ENCODE peak calls at places on chromosomes 5 and 9, in ten cellular contexts. One of them, this sample, is unnamed.
A peak's percentile ranks its signal among the peaks of the same experiment; 100 is the strongest.

GRCh38 chr5:5492087-5492933 is 69.8 kb downstream of the ICE1 start:
- DNase-seq in fibroblast of mammary gland: peak; percentile 72
- DNase-seq in spleen: no peak
- DNase-seq in CD8-positive, alpha-beta memory T cell: peak; percentile 57
- DNase-seq in fibroblast of lung: peak; percentile 69
- DNase-seq in H7: peak; percentile 60
- DNase-seq in cardiac muscle cell: peak; percentile 72
- DNase-seq in uterus: no peak
- DNase-seq in Karpas-422: peak; percentile 84
- DNase-seq in dorsolateral prefrontal cortex: no peak
- DNase-seq in this sample: no peak

GRCh38 chr9:101566904-101567724 is 27.7 kb downstream of the PPP3R2 start:
- DNase-seq in fibroblast of mammary gland: peak; percentile 62
- DNase-seq in spleen: no peak
- DNase-seq in CD8-positive, alpha-beta memory T cell: peak; percentile 31
- DNase-seq in fibroblast of lung: peak; percentile 51
- DNase-seq in H7: no peak
- DNase-seq in cardiac muscle cell: no peak
- DNase-seq in uterus: no peak
- DNase-seq in Karpas-422: peak; percentile 64
- DNase-seq in dorsolateral prefrontal cortex: no peak
- DNase-seq in this sample: no peak

GRCh38 chr9:71719585-71719984 is 48.7 kb downstream of the CEMIP2 start:
- DNase-seq in fibroblast of mammary gland: peak; percentile 90
- DNase-seq in spleen: no peak
- DNase-seq in CD8-positive, alpha-beta memory T cell: no peak
- DNase-seq in fibroblast of lung: peak; percentile 52
- DNase-seq in H7: no peak
- DNase-seq in cardiac muscle cell: no peak
- DNase-seq in uterus: no peak
- DNase-seq in Karpas-422: no peak
- DNase-seq in dorsolateral prefrontal cortex: no peak
- DNase-seq in this sample: no peak

GRCh38 chr5:7261049-7261448 is 134.9 kb upstream of the ADCY2 start:
- DNase-seq in fibroblast of mammary gland: peak; percentile 65
- DNase-seq in spleen: no peak
- DNase-seq in CD8-positive, alpha-beta memory T cell: no peak
- DNase-seq in fibroblast of lung: peak; percentile 9
- DNase-seq in H7: peak; percentile 63
- DNase-seq in cardiac muscle cell: peak; percentile 73
- DNase-seq in uterus: no peak
- DNase-seq in Karpas-422: peak; percentile 74
- DNase-seq in dorsolateral prefrontal cortex: no peak
- DNase-seq in this sample: no peak

GRCh38 chr5:89313804-89314588 is 431.0 kb upstream of the MEF2C start:
- DNase-seq in fibroblast of mammary gland: peak; percentile 97
- DNase-seq in spleen: no peak
- DNase-seq in CD8-positive, alpha-beta memory T cell: no peak
- DNase-seq in fibroblast of lung: peak; percentile 63
- DNase-seq in H7: no peak
- DNase-seq in cardiac muscle cell: peak; percentile 62
- DNase-seq in uterus: no peak
- DNase-seq in Karpas-422: no peak
- DNase-seq in dorsolateral prefrontal cortex: no peak
- DNase-seq in this sample: peak; percentile 85

GRCh38 chr5:35819656-35820055 is 37.0 kb upstream of the IL7R start:
- DNase-seq in fibroblast of mammary gland: no peak
- DNase-seq in spleen: no peak
- DNase-seq in CD8-positive, alpha-beta memory T cell: peak; percentile 46
- DNase-seq in fibroblast of lung: no peak
- DNase-seq in H7: no peak
- DNase-seq in cardiac muscle cell: no peak
- DNase-seq in uterus: no peak
- DNase-seq in Karpas-422: no peak
- DNase-seq in dorsolateral prefrontal cortex: no peak
- DNase-seq in this sample: no peak

GRCh38 chr9:114238919-114239879 is 83.7 kb upstream of the ORM1 start:
- DNase-seq in fibroblast of mammary gland: peak; percentile 79
- DNase-seq in spleen: no peak
- DNase-seq in CD8-positive, alpha-beta memory T cell: no peak
- DNase-seq in fibroblast of lung: peak; percentile 45
- DNase-seq in H7: peak; percentile 92
- DNase-seq in cardiac muscle cell: peak; percentile 73
- DNase-seq in uterus: no peak
- DNase-seq in Karpas-422: no peak
- DNase-seq in dorsolateral prefrontal cortex: no peak
- DNase-seq in this sample: no peak

GRCh38 chr5:133179405-133179804 is 127.6 kb downstream of the HSPA4 start:
- DNase-seq in fibroblast of mammary gland: no peak
- DNase-seq in spleen: no peak
- DNase-seq in CD8-positive, alpha-beta memory T cell: no peak
- DNase-seq in fibroblast of lung: no peak
- DNase-seq in H7: no peak
- DNase-seq in cardiac muscle cell: no peak
- DNase-seq in uterus: no peak
- DNase-seq in Karpas-422: no peak
- DNase-seq in dorsolateral prefrontal cortex: no peak
- DNase-seq in this sample: no peak

GRCh38 chr5:142571351-142571750 is 114.5 kb downstream of the FGF1 start:
- DNase-seq in fibroblast of mammary gland: no peak
- DNase-seq in spleen: no peak
- DNase-seq in CD8-positive, alpha-beta memory T cell: no peak
- DNase-seq in fibroblast of lung: no peak
- DNase-seq in H7: no peak
- DNase-seq in cardiac muscle cell: no peak
- DNase-seq in uterus: no peak
- DNase-seq in Karpas-422: no peak
- DNase-seq in dorsolateral prefrontal cortex: no peak
- DNase-seq in this sample: no peak

GRCh38 chr5:142569905-142570304 is 116.0 kb downstream of the FGF1 start:
- DNase-seq in fibroblast of mammary gland: peak; percentile 62
- DNase-seq in spleen: no peak
- DNase-seq in CD8-positive, alpha-beta memory T cell: no peak
- DNase-seq in fibroblast of lung: no peak
- DNase-seq in H7: no peak
- DNase-seq in cardiac muscle cell: no peak
- DNase-seq in uterus: no peak
- DNase-seq in Karpas-422: no peak
- DNase-seq in dorsolateral prefrontal cortex: no peak
- DNase-seq in this sample: no peak

GRCh38 chr5:142571921-142572320 is 114.0 kb downstream of the FGF1 start:
- DNase-seq in fibroblast of mammary gland: no peak
- DNase-seq in spleen: no peak
- DNase-seq in CD8-positive, alpha-beta memory T cell: no peak
- DNase-seq in fibroblast of lung: no peak
- DNase-seq in H7: no peak
- DNase-seq in cardiac muscle cell: no peak
- DNase-seq in uterus: no peak
- DNase-seq in Karpas-422: no peak
- DNase-seq in dorsolateral prefrontal cortex: no peak
- DNase-seq in this sample: no peak

GRCh38 chr5:142568996-142569335 is 116.9 kb downstream of the FGF1 start:
- DNase-seq in fibroblast of mammary gland: no peak
- DNase-seq in spleen: no peak
- DNase-seq in CD8-positive, alpha-beta memory T cell: no peak
- DNase-seq in fibroblast of lung: no peak
- DNase-seq in H7: no peak
- DNase-seq in cardiac muscle cell: no peak
- DNase-seq in uterus: no peak
- DNase-seq in Karpas-422: no peak
- DNase-seq in dorsolateral prefrontal cortex: no peak
- DNase-seq in this sample: no peak

DNA sequence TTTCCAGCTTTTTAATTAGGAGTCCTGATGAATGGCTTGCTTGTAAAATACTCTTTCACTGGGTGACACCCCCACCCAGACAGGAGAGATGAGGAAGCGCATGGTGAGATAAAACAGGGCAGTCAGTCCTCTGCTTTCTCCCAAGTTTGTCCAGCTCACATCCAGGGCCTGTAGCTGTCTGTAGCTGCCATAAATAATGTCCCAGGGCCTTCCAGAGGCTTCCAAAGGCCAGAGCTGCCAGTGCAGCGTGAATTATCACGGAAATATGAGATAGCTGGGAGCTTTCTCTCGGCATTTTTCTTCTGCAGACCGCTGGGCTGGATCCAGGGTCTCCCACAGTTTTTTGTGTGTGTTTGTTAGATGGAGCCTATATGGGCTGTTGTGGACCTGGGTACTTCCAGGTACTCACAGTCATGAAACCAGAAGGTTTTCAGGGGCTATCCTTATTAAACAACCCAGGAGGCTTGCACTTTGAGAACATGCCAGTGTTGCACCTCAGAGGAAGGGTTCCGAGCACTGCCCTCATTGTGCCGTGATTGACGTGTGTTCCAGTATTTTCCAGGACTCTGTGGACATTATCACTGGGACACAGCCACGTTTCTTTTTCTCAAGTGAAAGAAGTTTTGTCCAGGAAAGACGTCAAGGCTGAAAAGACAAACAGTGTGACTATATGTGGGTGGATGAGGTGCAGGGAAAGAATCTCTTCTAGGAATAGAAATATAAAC is 117.5 kb downstream of the FGF1 start:
- DNase-seq in fibroblast of mammary gland: peak; percentile 79
- DNase-seq in spleen: no peak
- DNase-seq in CD8-positive, alpha-beta memory T cell: no peak
- DNase-seq in fibroblast of lung: no peak
- DNase-seq in H7: no peak
- DNase-seq in cardiac muscle cell: no peak
- DNase-seq in uterus: peak; percentile 70
- DNase-seq in Karpas-422: no peak
- DNase-seq in dorsolateral prefrontal cortex: no peak
- DNase-seq in this sample: no peak
- H3K4me3 ChIP-seq in fibroblast of mammary gland: no peak overlapping the region
- H3K4me3 ChIP-seq in spleen: no peak overlapping the region
- H3K4me3 ChIP-seq in CD8-positive, alpha-beta memory T cell: no peak overlapping the region
- H3K4me3 ChIP-seq in fibroblast of lung: no peak overlapping the region
- H3K4me3 ChIP-seq in H7: no peak overlapping the region
- H3K4me3 ChIP-seq in cardiac muscle cell: no peak overlapping the region
- H3K4me3 ChIP-seq in uterus: no peak overlapping the region
- H3K4me3 ChIP-seq in Karpas-422: no peak overlapping the region
- H3K4me3 ChIP-seq in dorsolateral prefrontal cortex: no peak overlapping the region
- H3K4me3 ChIP-seq in this sample: no peak overlapping the region

GRCh38 chr5:66967102-66967501 is 229.5 kb downstream of the CD180 start:
- DNase-seq in fibroblast of mammary gland: peak; percentile 82
- DNase-seq in spleen: no peak
- DNase-seq in CD8-positive, alpha-beta memory T cell: no peak
- DNase-seq in fibroblast of lung: peak; percentile 65
- DNase-seq in H7: no peak
- DNase-seq in cardiac muscle cell: no peak
- DNase-seq in uterus: no peak
- DNase-seq in Karpas-422: no peak
- DNase-seq in dorsolateral prefrontal cortex: no peak
- DNase-seq in this sample: no peak

GRCh38 chr5:66966439-66966838 is 230.2 kb downstream of the CD180 start:
- DNase-seq in fibroblast of mammary gland: no peak
- DNase-seq in spleen: no peak
- DNase-seq in CD8-positive, alpha-beta memory T cell: no peak
- DNase-seq in fibroblast of lung: no peak
- DNase-seq in H7: no peak
- DNase-seq in cardiac muscle cell: no peak
- DNase-seq in uterus: no peak
- DNase-seq in Karpas-422: no peak
- DNase-seq in dorsolateral prefrontal cortex: no peak
- DNase-seq in this sample: no peak

GRCh38 chr5:66959668-66960067 is 236.9 kb downstream of the CD180 start:
- DNase-seq in fibroblast of mammary gland: peak; percentile 64
- DNase-seq in spleen: no peak
- DNase-seq in CD8-positive, alpha-beta memory T cell: no peak
- DNase-seq in fibroblast of lung: peak; percentile 68
- DNase-seq in H7: no peak
- DNase-seq in cardiac muscle cell: no peak
- DNase-seq in uterus: no peak
- DNase-seq in Karpas-422: no peak
- DNase-seq in dorsolateral prefrontal cortex: no peak
- DNase-seq in this sample: no peak

GRCh38 chr5:66960373-66961137 is 236.0 kb downstream of the CD180 start:
- DNase-seq in fibroblast of mammary gland: peak; percentile 34
- DNase-seq in spleen: no peak
- DNase-seq in CD8-positive, alpha-beta memory T cell: no peak
- DNase-seq in fibroblast of lung: no peak
- DNase-seq in H7: peak; percentile 13
- DNase-seq in cardiac muscle cell: peak; percentile 36
- DNase-seq in uterus: no peak
- DNase-seq in Karpas-422: no peak
- DNase-seq in dorsolateral prefrontal cortex: no peak
- DNase-seq in this sample: no peak

GRCh38 chr5:66963559-66963971 is 233.0 kb downstream of the CD180 start:
- DNase-seq in fibroblast of mammary gland: peak; percentile 58
- DNase-seq in spleen: no peak
- DNase-seq in CD8-positive, alpha-beta memory T cell: no peak
- DNase-seq in fibroblast of lung: peak; percentile 61
- DNase-seq in H7: peak; percentile 28
- DNase-seq in cardiac muscle cell: peak; percentile 70
- DNase-seq in uterus: no peak
- DNase-seq in Karpas-422: no peak
- DNase-seq in dorsolateral prefrontal cortex: no peak
- DNase-seq in this sample: no peak
- H3K4me3 ChIP-seq in fibroblast of mammary gland: no peak overlapping the region
- H3K4me3 ChIP-seq in spleen: no peak overlapping the region
- H3K4me3 ChIP-seq in CD8-positive, alpha-beta memory T cell: no peak overlapping the region
- H3K4me3 ChIP-seq in fibroblast of lung: no peak overlapping the region
- H3K4me3 ChIP-seq in H7: no peak overlapping the region
- H3K4me3 ChIP-seq in cardiac muscle cell: peak overlapping the region; percentile 6
- H3K4me3 ChIP-seq in uterus: no peak overlapping the region
- H3K4me3 ChIP-seq in Karpas-422: no peak overlapping the region
- H3K4me3 ChIP-seq in dorsolateral prefrontal cortex: no peak overlapping the region
- H3K4me3 ChIP-seq in this sample: no peak overlapping the region

DNA sequence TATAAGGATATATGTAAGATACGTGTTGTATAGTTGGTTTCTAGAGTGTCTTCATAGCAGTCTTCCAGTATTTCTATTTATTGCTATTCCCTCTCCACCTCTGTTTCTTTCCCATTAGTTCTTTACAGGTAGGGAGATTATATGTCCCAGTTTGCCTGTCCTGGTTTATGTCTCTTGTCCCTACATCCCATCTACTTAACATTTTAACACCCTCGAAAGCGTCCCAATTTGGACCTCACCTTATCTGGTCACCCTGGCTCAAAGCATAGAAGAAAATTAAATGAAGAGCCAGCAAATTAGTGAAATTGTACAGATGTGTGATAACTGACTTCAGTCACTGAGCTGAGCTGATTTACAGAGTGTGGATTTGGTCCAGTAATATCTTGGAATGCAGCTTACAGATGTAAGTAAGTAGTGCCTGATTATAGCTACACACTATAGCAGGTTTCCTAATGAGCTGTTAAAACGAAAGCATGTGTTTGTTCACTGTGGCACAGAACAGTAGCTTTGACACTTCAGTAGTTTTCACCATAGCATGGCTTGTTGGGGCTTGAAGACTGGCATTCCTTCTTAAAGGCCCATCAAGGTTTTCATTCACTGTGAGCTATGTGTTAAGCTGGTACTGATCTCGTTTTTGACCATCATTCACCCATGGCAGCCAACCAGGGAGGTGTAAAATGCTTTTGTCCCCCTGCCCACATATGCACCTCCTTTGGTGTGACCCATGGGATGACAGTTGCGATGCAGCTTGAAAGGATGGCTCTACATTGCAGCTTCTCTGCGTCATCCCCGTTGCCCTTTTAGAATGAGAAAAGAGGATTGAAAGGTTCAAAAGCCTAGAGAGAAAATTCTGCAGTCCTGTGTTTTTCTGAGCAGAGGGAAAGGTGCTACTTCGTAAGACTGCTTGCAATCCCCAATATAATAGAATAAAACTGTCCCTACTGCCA is 192.1 kb upstream of the DMRT1 start:
- DNase-seq in fibroblast of mammary gland: no peak
- DNase-seq in spleen: no peak
- DNase-seq in CD8-positive, alpha-beta memory T cell: no peak
- DNase-seq in fibroblast of lung: no peak
- DNase-seq in H7: no peak
- DNase-seq in cardiac muscle cell: peak; percentile 45
- DNase-seq in uterus: no peak
- DNase-seq in Karpas-422: no peak
- DNase-seq in dorsolateral prefrontal cortex: no peak
- DNase-seq in this sample: no peak
- H3K4me3 ChIP-seq in fibroblast of mammary gland: no peak overlapping the region
- H3K4me3 ChIP-seq in spleen: no peak overlapping the region
- H3K4me3 ChIP-seq in CD8-positive, alpha-beta memory T cell: no peak overlapping the region
- H3K4me3 ChIP-seq in fibroblast of lung: no peak overlapping the region
- H3K4me3 ChIP-seq in H7: no peak overlapping the region
- H3K4me3 ChIP-seq in cardiac muscle cell: no peak overlapping the region
- H3K4me3 ChIP-seq in uterus: peak overlapping the region; percentile 2
- H3K4me3 ChIP-seq in Karpas-422: peak overlapping the region; percentile 11
- H3K4me3 ChIP-seq in dorsolateral prefrontal cortex: peak overlapping the region; percentile 1
- H3K4me3 ChIP-seq in this sample: no peak overlapping the region

DNA sequence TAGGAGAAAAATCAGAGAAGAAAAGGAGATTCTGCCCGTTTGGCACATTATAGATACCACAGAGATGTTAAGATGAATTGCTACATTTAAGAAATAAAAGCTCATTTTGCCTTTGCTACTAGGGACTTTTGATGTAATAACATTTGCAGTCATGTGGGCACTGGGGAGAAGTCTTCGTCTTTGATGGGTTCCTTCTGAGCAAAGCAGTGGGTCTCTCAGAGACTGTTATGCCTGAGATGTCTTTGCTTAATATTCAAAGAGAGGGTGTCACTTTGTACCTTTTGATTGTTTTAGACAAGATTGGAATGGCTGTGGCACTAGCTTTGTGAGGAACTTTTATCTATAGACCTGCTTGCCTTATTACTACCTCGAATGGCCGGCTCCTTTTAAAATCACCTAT is 25.0 kb downstream of the SLC25A25 start:
- DNase-seq in fibroblast of mammary gland: no peak
- DNase-seq in spleen: no peak
- DNase-seq in CD8-positive, alpha-beta memory T cell: peak; percentile 80
- DNase-seq in fibroblast of lung: no peak
- DNase-seq in H7: no peak
- DNase-seq in cardiac muscle cell: no peak
- DNase-seq in uterus: no peak
- DNase-seq in Karpas-422: no peak
- DNase-seq in dorsolateral prefrontal cortex: no peak
- DNase-seq in this sample: no peak
- H3K4me3 ChIP-seq in fibroblast of mammary gland: peak overlapping the region; percentile 55
- H3K4me3 ChIP-seq in spleen: no peak overlapping the region
- H3K4me3 ChIP-seq in CD8-positive, alpha-beta memory T cell: no peak overlapping the region
- H3K4me3 ChIP-seq in fibroblast of lung: peak overlapping the region; percentile 0
- H3K4me3 ChIP-seq in H7: no peak overlapping the region
- H3K4me3 ChIP-seq in cardiac muscle cell: no peak overlapping the region
- H3K4me3 ChIP-seq in uterus: no peak overlapping the region
- H3K4me3 ChIP-seq in Karpas-422: peak overlapping the region; percentile 32
- H3K4me3 ChIP-seq in dorsolateral prefrontal cortex: peak overlapping the region; percentile 75
- H3K4me3 ChIP-seq in this sample: no peak overlapping the region

This sample was measured in GM06990.